ENCODE peak calls at places on chromosome 22, in ten cellular contexts. Z is memory B cell; J is heart left ventricle; V is RWPE1; W is kidney glomerular epithelial cell; P is activated T-cell treated with anti-CD3 and anti-CD28 coated beads, Interleukin-2, amount 50 U/mL, for 48 hours; F is brain microvascular endothelial cell; T is sigmoid colon; L is NCI-H510A; U is activated T-helper 9 cell treated with anti-CD3 and anti-CD28 coated beads, Interleukin-2, amount 50 U/mL, for 16 hours. S is an unnamed sample.

GRCh38 chr22:17369553-17370035 is 334 bp downstream of the CECR2 start:
- DNase-seq in Z (peak; percentile 42), J (peak; percentile 55), V (no peak), W (no peak), P (peak; percentile 34), F (no peak), T (no peak), L (no peak), U (no peak), S (peak; percentile 22)

GRCh38 chr22:41563051-41563711 is 2.4 kb downstream of the CSDC2 start:
- DNase-seq in Z (no peak), J (peak; percentile 62), V (peak; percentile 48), W (peak; percentile 73), P (no peak), F (peak; percentile 70), T (no peak), L (no peak), U (no peak), S (no peak)

GRCh38 chr22:24695958-24696511 is 78.5 kb downstream of the PIWIL3 start:
- DNase-seq in Z (no peak), J (no peak), V (no peak), W (no peak), P (no peak), F (peak; percentile 35), T (no peak), L (peak; percentile 64), U (no peak), S (no peak)

GRCh38 chr22:46148885-46149492 is 1.3 kb upstream of the PPARA start:
- DNase-seq in Z (peak; percentile 38), J (no peak), V (no peak), W (no peak), P (no peak), F (no peak), T (no peak), L (no peak), U (no peak), S (peak; percentile 44)

GRCh38 chr22:40312050-40312449 is 34.2 kb upstream of the ADSL start:
- DNase-seq in Z (no peak), J (no peak), V (no peak), W (no peak), P (no peak), F (no peak), T (no peak), L (no peak), U (no peak), S (no peak)

GRCh38 chr22:36619797-36620390 is 83.7 kb downstream of the CACNG2 start:
- DNase-seq in Z (no peak), J (no peak), V (no peak), W (no peak), P (no peak), F (no peak), T (no peak), L (no peak), U (no peak), S (no peak)

GRCh38 chr22:48941903-48942625 is 885.6 kb downstream of the BRD1 start:
- DNase-seq in Z (no peak), J (no peak), V (no peak), W (no peak), P (no peak), F (no peak), T (peak; percentile 21), L (no peak), U (no peak), S (no peak)

GRCh38 chr22:35802885-35803284 is 85.2 kb downstream of the APOL5 start:
- DNase-seq in Z (no peak), J (no peak), V (no peak), W (no peak), P (no peak), F (no peak), T (no peak), L (no peak), U (no peak), S (no peak)

GRCh38 chr22:33913188-33913587 is 7.1 kb downstream of the LARGE1 start:
- DNase-seq in Z (no peak), J (no peak), V (no peak), W (no peak), P (no peak), F (no peak), T (no peak), L (no peak), U (no peak), S (no peak)

GRCh38 chr22:50528682-50529415 is 963 bp downstream of the TYMP start:
- DNase-seq in Z (no peak), J (no peak), V (no peak), W (no peak), P (peak; percentile 34), F (no peak), T (no peak), L (no peak), U (no peak), S (no peak)

GRCh38 chr22:38230108-38230825 is 28.5 kb downstream of the MAFF start:
- DNase-seq in Z (no peak), J (peak; percentile 50), V (no peak), W (peak; percentile 25), P (peak; percentile 43), F (no peak), T (no peak), L (no peak), U (no peak), S (no peak)

GRCh38 chr22:30742291-30743256 is 47.9 kb downstream of the OSBP2 start:
- DNase-seq in Z (no peak), J (no peak), V (no peak), W (no peak), P (peak; percentile 55), F (no peak), T (no peak), L (no peak), U (no peak), S (no peak)

GRCh38 chr22:32325416-32325801 is 32.3 kb upstream of the RFPL3 start:
- DNase-seq in Z (no peak), J (no peak), V (no peak), W (no peak), P (no peak), F (no peak), T (no peak), L (no peak), U (no peak), S (no peak)

GRCh38 chr22:24175160-24175808 is 6.0 kb upstream of the SUSD2 start:
- DNase-seq in Z (peak; percentile 61), J (peak; percentile 90), V (peak; percentile 43), W (peak; percentile 18), P (peak; percentile 71), F (peak; percentile 73), T (peak; percentile 94), L (no peak), U (peak; percentile 33), S (peak; percentile 51)

GRCh38 chr22:50157976-50158375 is 12.6 kb upstream of the PANX2 start:
- DNase-seq in Z (no peak), J (no peak), V (peak; percentile 40), W (no peak), P (no peak), F (no peak), T (no peak), L (peak; percentile 52), U (no peak), S (no peak)

GRCh38 chr22:20980938-20981722 is 967 bp upstream of the LZTR1 start:
- DNase-seq in Z (no peak), J (no peak), V (no peak), W (no peak), P (no peak), F (no peak), T (no peak), L (no peak), U (no peak), S (no peak)

GRCh38 chr22:43014062-43014875 is 680 bp downstream of the PACSIN2 start:
- DNase-seq in Z (peak; percentile 30), J (peak; percentile 40), V (peak; percentile 20), W (no peak), P (peak; percentile 45), F (no peak), T (peak; percentile 77), L (no peak), U (peak; percentile 15), S (peak; percentile 19)

GRCh38 chr22:46079093-46079860 is 71.0 kb upstream of the PPARA start:
- DNase-seq in Z (no peak), J (peak; percentile 38), V (no peak), W (no peak), P (no peak), F (no peak), T (peak; percentile 68), L (no peak), U (no peak), S (no peak)

GRCh38 chr22:26589367-26589844 is 526 bp downstream of the TPST2 start:
- DNase-seq in Z (no peak), J (peak; percentile 51), V (peak; percentile 13), W (no peak), P (peak; percentile 58), F (no peak), T (no peak), L (no peak), U (no peak), S (no peak)

GRCh38 chr22:30421695-30422480 is 3.7 kb upstream of the MTFP1 start:
- DNase-seq in Z (no peak), J (no peak), V (no peak), W (no peak), P (no peak), F (peak; percentile 54), T (no peak), L (no peak), U (no peak), S (no peak)

GRCh38 chr22:31635638-31636306 is 26.2 kb downstream of the PISD start:
- DNase-seq in Z (no peak), J (no peak), V (no peak), W (no peak), P (no peak), F (no peak), T (no peak), L (no peak), U (no peak), S (no peak)

GRCh38 chr22:25702046-25702445 is 39.9 kb upstream of the MYO18B start:
- DNase-seq in Z (no peak), J (no peak), V (peak; percentile 10), W (peak; percentile 1), P (no peak), F (no peak), T (no peak), L (no peak), U (no peak), S (peak; percentile 29)